ENCODE peak calls at places on chromosomes 12 and 14, in four cellular contexts. One of them, this sample, is unnamed. For H3K9me3, the result is how much of the 10 kb centered on the place peaks cover.

GRCh38 chr14:36529062-36529461 is 9.0 kb upstream of the NKX2-1 start:
- DNase-seq in left ventricle myocardium inferior: no peak
- DNase-seq in CD8-positive, alpha-beta T cell: no peak
- DNase-seq in A549: no peak
- DNase-seq in this sample: no peak

GRCh38 chr14:65392296-65392695 is 20.2 kb upstream of the FUT8 start:
- DNase-seq in left ventricle myocardium inferior: no peak
- DNase-seq in CD8-positive, alpha-beta T cell: no peak
- DNase-seq in A549: no peak
- DNase-seq in this sample: no peak

GRCh38 chr12:89733579-89734201 is 25.1 kb upstream of the ATP2B1 start:
- DNase-seq in left ventricle myocardium inferior: no peak
- DNase-seq in CD8-positive, alpha-beta T cell: no peak
- DNase-seq in A549: no peak
- DNase-seq in this sample: no peak

GRCh38 chr14:58245562-58245961 is 919 bp downstream of the PSMA3 start:
- DNase-seq in left ventricle myocardium inferior: no peak
- DNase-seq in CD8-positive, alpha-beta T cell: no peak
- DNase-seq in A549: no peak
- DNase-seq in this sample: no peak

GRCh38 chr12:27193854-27194544 is 50.1 kb upstream of the STK38L start:
- DNase-seq in left ventricle myocardium inferior: peak
- DNase-seq in CD8-positive, alpha-beta T cell: no peak
- DNase-seq in A549: no peak
- DNase-seq in this sample: peak

GRCh38 chr14:54447231-54447692 is 6.1 kb upstream of the CNIH1 start:
- DNase-seq in left ventricle myocardium inferior: no peak
- DNase-seq in CD8-positive, alpha-beta T cell: no peak
- DNase-seq in A549: peak
- DNase-seq in this sample: no peak

GRCh38 chr12:130752692-130753230 is 36.7 kb upstream of the RIMBP2 start:
- DNase-seq in left ventricle myocardium inferior: no peak
- DNase-seq in CD8-positive, alpha-beta T cell: no peak
- DNase-seq in A549: no peak
- DNase-seq in this sample: no peak

GRCh38 chr14:103028161-103028767 is 29.1 kb downstream of the CDC42BPB start:
- DNase-seq in left ventricle myocardium inferior: no peak
- DNase-seq in CD8-positive, alpha-beta T cell: no peak
- DNase-seq in A549: no peak
- DNase-seq in this sample: peak

GRCh38 chr12:117012189-117012805 is 86.9 kb downstream of the TESC start:
- DNase-seq in left ventricle myocardium inferior: no peak
- DNase-seq in CD8-positive, alpha-beta T cell: no peak
- DNase-seq in A549: no peak
- DNase-seq in this sample: no peak

GRCh38 chr14:53047302-53047701 is 96.5 kb upstream of the FERMT2 start:
- DNase-seq in left ventricle myocardium inferior: no peak
- DNase-seq in CD8-positive, alpha-beta T cell: no peak
- DNase-seq in A549: no peak
- DNase-seq in this sample: no peak

GRCh38 chr14:94427016-94427613 is 25.5 kb downstream of the SERPINA11 start:
- DNase-seq in left ventricle myocardium inferior: no peak
- DNase-seq in CD8-positive, alpha-beta T cell: no peak
- DNase-seq in A549: no peak
- DNase-seq in this sample: no peak

GRCh38 chr12:4217091-4217490 is 56.5 kb upstream of the CCND2 start:
- DNase-seq in left ventricle myocardium inferior: no peak
- DNase-seq in CD8-positive, alpha-beta T cell: no peak
- DNase-seq in A549: no peak
- DNase-seq in this sample: no peak

GRCh38 chr12:31386364-31386777 is 60.4 kb upstream of the SINHCAF start:
- DNase-seq in left ventricle myocardium inferior: no peak
- DNase-seq in CD8-positive, alpha-beta T cell: no peak
- DNase-seq in A549: no peak
- DNase-seq in this sample: no peak

GRCh38 chr12:8779862-8780261 is 42.6 kb upstream of the A2ML1 start:
- DNase-seq in left ventricle myocardium inferior: no peak
- DNase-seq in CD8-positive, alpha-beta T cell: no peak
- DNase-seq in A549: no peak
- DNase-seq in this sample: no peak

DNA sequence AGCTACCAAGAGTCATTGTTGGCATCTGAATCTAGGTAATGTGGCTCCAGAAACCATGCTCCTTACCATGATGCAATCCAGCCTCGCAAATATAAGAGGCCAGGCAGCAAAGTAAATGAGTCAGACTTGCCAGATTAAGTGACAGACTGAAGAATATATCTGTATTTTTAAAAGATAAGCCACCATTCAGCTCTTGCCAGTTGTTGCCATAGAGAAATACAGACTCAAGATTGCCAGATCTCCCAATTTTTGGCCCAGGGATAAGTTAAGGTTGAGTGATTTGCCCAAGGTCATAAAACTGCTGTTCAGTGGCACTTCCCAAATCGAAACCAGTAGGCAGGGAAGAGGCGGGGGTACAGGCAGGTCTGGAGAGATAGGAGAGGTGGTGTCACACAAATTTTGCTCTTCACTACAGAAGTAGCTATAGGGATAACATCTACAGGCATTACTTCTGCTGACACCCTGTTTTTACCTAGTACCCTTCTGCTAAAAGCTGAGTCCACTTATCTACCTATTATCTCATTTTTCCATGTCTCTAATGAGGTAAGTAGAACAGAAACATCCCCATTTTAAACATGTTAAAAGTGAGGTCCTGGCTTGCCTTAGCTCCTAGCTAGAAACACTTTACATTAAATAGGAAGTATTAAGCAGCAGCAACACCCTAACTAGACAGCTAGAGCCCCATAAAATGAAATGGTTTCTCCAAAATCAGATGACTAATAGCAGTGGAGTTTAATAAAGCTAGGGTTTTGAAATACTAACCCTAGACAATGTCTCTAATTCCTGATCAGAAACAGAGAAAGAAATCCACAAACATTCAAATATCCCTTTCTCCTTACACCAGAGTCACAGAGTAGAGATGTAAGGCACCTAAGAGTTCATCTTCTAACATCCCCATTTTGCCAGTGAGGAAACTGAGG is 19.5 kb downstream of the DCAF5 start:
- DNase-seq in left ventricle myocardium inferior: no peak
- DNase-seq in CD8-positive, alpha-beta T cell: no peak
- DNase-seq in A549: no peak
- DNase-seq in this sample: peak
- H3K4me3 ChIP-seq in left ventricle myocardium inferior: no peak
- H3K4me3 ChIP-seq in CD8-positive, alpha-beta T cell: no peak
- H3K4me3 ChIP-seq in A549: no peak
- H3K4me3 ChIP-seq in this sample: no peak

GRCh38 chr14:105890474-105891220 is 364.3 kb downstream of the TMEM121 start:
- DNase-seq in left ventricle myocardium inferior: peak
- DNase-seq in CD8-positive, alpha-beta T cell: no peak
- DNase-seq in A549: no peak
- DNase-seq in this sample: no peak
- H3K9me3 ChIP-seq in left ventricle myocardium inferior: under half
- H3K9me3 ChIP-seq in CD8-positive, alpha-beta T cell: under half
- H3K9me3 ChIP-seq in A549: under half
- H3K9me3 ChIP-seq in this sample: under half

GRCh38 chr14:61514927-61515326 is 180.4 kb upstream of the HIF1A start:
- DNase-seq in left ventricle myocardium inferior: no peak
- DNase-seq in CD8-positive, alpha-beta T cell: no peak
- DNase-seq in A549: no peak
- DNase-seq in this sample: no peak

GRCh38 chr14:61515436-61516124 is 179.7 kb upstream of the HIF1A start:
- DNase-seq in left ventricle myocardium inferior: no peak
- DNase-seq in CD8-positive, alpha-beta T cell: no peak
- DNase-seq in A549: no peak
- DNase-seq in this sample: no peak

GRCh38 chr14:61517861-61518802 is 177.2 kb upstream of the HIF1A start:
- DNase-seq in left ventricle myocardium inferior: no peak
- DNase-seq in CD8-positive, alpha-beta T cell: no peak
- DNase-seq in A549: no peak
- DNase-seq in this sample: peak

GRCh38 chr14:61516957-61517356 is 178.4 kb upstream of the HIF1A start:
- DNase-seq in left ventricle myocardium inferior: no peak
- DNase-seq in CD8-positive, alpha-beta T cell: no peak
- DNase-seq in A549: no peak
- DNase-seq in this sample: peak

GRCh38 chr14:61516125-61516740 is 179.1 kb upstream of the HIF1A start:
- DNase-seq in left ventricle myocardium inferior: no peak
- DNase-seq in CD8-positive, alpha-beta T cell: no peak
- DNase-seq in A549: no peak
- DNase-seq in this sample: no peak
- H3K4me3 ChIP-seq in left ventricle myocardium inferior: no peak
- H3K4me3 ChIP-seq in CD8-positive, alpha-beta T cell: no peak
- H3K4me3 ChIP-seq in A549: no peak
- H3K4me3 ChIP-seq in this sample: no peak

DNA sequence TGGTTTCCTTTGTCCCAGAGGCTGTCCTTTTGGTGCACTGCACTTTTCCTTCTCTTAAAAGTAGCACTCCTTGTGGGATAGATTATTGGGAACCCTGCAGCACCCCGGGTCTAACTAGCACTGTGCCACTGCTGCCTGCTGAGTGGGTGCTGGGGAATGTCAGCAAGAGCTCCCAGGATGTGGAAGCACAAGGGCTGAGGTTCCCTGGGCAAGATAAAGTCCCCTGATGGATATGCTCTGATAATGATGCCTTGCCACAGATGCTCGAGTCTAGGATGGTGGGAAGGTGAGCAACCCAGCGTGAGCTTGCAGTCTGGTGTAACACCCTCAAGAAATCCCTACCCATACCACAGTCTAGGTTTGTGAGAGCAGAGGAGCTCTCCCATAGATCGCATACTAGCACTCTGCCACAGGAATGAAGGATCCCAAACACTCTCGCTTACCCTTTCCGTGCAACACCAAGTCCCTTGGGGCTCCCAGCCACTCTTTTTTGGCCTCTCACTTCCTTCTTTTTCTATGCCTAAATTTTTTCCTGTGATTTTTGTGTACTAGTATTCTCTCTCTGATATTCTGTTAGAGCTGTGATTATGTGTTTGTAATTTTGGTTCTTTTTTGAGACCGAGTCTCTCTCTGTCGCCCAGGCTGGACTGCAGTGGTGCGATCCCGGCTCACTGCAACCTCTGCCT is 32.7 kb downstream of the USP15 start:
- DNase-seq in left ventricle myocardium inferior: no peak
- DNase-seq in CD8-positive, alpha-beta T cell: no peak
- DNase-seq in A549: no peak
- DNase-seq in this sample: no peak
- H3K9me3 ChIP-seq in left ventricle myocardium inferior: under half
- H3K9me3 ChIP-seq in CD8-positive, alpha-beta T cell: under half
- H3K9me3 ChIP-seq in A549: under half
- H3K9me3 ChIP-seq in this sample: under half

GRCh38 chr12:25319233-25319984 is 68.7 kb upstream of the KRAS start:
- DNase-seq in left ventricle myocardium inferior: no peak
- DNase-seq in CD8-positive, alpha-beta T cell: no peak
- DNase-seq in A549: no peak
- DNase-seq in this sample: no peak
- H3K4me3 ChIP-seq in left ventricle myocardium inferior: no peak
- H3K4me3 ChIP-seq in CD8-positive, alpha-beta T cell: no peak
- H3K4me3 ChIP-seq in A549: no peak
- H3K4me3 ChIP-seq in this sample: no peak

DNA sequence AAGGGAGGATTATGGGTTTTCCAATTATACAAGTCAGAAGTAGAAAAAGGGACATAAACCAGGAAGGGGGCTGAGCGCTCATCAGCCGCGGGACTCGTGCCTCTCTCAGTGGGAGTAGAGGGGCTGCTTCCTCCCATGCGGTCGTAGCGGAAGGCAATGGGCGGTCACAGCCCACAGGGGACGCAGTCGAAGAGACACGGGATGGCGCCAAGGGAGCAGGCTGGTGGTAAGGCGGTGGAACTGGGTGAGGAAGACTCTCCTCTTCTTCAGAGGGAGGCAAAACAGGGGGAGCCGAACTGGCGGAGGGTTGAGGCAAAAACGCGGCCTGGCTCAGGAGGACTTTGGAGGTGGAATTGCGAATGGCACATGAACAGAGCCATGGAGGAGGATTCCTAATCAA is 677.7 kb downstream of the TMEM121 start:
- DNase-seq in left ventricle myocardium inferior: no peak
- DNase-seq in CD8-positive, alpha-beta T cell: no peak
- DNase-seq in A549: no peak
- DNase-seq in this sample: no peak
- H3K9me3 ChIP-seq in left ventricle myocardium inferior: under half
- H3K9me3 ChIP-seq in CD8-positive, alpha-beta T cell: under half
- H3K9me3 ChIP-seq in A549: under half
- H3K9me3 ChIP-seq in this sample: under half

This sample was measured in MG63.